ENCODE peak calls at places on chromosome 13, in five cellular contexts. One of them, this sample, is unnamed.
A peak's percentile ranks its signal among the peaks of the same experiment; 100 is the strongest.

GRCh38 chr13:102170295-102170694 is 231.6 kb downstream of the FGF14 start:
- DNase-seq in astrocyte of the cerebellum: no peak
- DNase-seq in progenitor cell of endocrine pancreas: no peak
- DNase-seq in H9: no peak
- DNase-seq in RWPE1: no peak
- DNase-seq in this sample: no peak

GRCh38 chr13:24982333-24982999 is 113.5 kb upstream of the PABPC3 start:
- DNase-seq in astrocyte of the cerebellum: no peak
- DNase-seq in progenitor cell of endocrine pancreas: no peak
- DNase-seq in H9: no peak
- DNase-seq in RWPE1: no peak
- DNase-seq in this sample: no peak

GRCh38 chr13:41505209-41505835 is 48.0 kb downstream of the RGCC start:
- DNase-seq in astrocyte of the cerebellum: peak; percentile 87
- DNase-seq in progenitor cell of endocrine pancreas: no peak
- DNase-seq in H9: no peak
- DNase-seq in RWPE1: no peak
- DNase-seq in this sample: no peak

GRCh38 chr13:23796546-23796945 is 92.7 kb downstream of the MIPEP start:
- DNase-seq in astrocyte of the cerebellum: peak; percentile 16
- DNase-seq in progenitor cell of endocrine pancreas: no peak
- DNase-seq in H9: no peak
- DNase-seq in RWPE1: no peak
- DNase-seq in this sample: no peak

GRCh38 chr13:29817604-29818378 is 32.6 kb downstream of the UBL3 start:
- DNase-seq in astrocyte of the cerebellum: no peak
- DNase-seq in progenitor cell of endocrine pancreas: no peak
- DNase-seq in H9: no peak
- DNase-seq in RWPE1: no peak
- DNase-seq in this sample: no peak

GRCh38 chr13:99335087-99335486 is 27.9 kb upstream of the GPR183 start:
- DNase-seq in astrocyte of the cerebellum: no peak
- DNase-seq in progenitor cell of endocrine pancreas: no peak
- DNase-seq in H9: no peak
- DNase-seq in RWPE1: no peak
- DNase-seq in this sample: no peak

GRCh38 chr13:109783447-109783814 is 3.0 kb downstream of the IRS2 start:
- DNase-seq in astrocyte of the cerebellum: no peak
- DNase-seq in progenitor cell of endocrine pancreas: no peak
- DNase-seq in H9: peak; percentile 74
- DNase-seq in RWPE1: no peak
- DNase-seq in this sample: no peak

GRCh38 chr13:80840313-80840976 is 499.5 kb upstream of the SPRY2 start:
- DNase-seq in astrocyte of the cerebellum: peak; percentile 57
- DNase-seq in progenitor cell of endocrine pancreas: no peak
- DNase-seq in H9: no peak
- DNase-seq in RWPE1: no peak
- DNase-seq in this sample: no peak

GRCh38 chr13:21360463-21360862 is 98.6 kb downstream of the ZDHHC20 start:
- DNase-seq in astrocyte of the cerebellum: no peak
- DNase-seq in progenitor cell of endocrine pancreas: no peak
- DNase-seq in H9: peak; percentile 7
- DNase-seq in RWPE1: no peak
- DNase-seq in this sample: no peak

GRCh38 chr13:101706651-101707050 is 254.2 kb downstream of the ITGBL1 start:
- DNase-seq in astrocyte of the cerebellum: peak; percentile 96
- DNase-seq in progenitor cell of endocrine pancreas: no peak
- DNase-seq in H9: no peak
- DNase-seq in RWPE1: peak; percentile 46
- DNase-seq in this sample: peak; percentile 99

GRCh38 chr13:91785435-91786137 is 387.2 kb downstream of the GPC5 start:
- DNase-seq in astrocyte of the cerebellum: no peak
- DNase-seq in progenitor cell of endocrine pancreas: no peak
- DNase-seq in H9: no peak
- DNase-seq in RWPE1: no peak
- DNase-seq in this sample: no peak

GRCh38 chr13:30222253-30222652 is 85.1 kb downstream of the KATNAL1 start:
- DNase-seq in astrocyte of the cerebellum: no peak
- DNase-seq in progenitor cell of endocrine pancreas: no peak
- DNase-seq in H9: no peak
- DNase-seq in RWPE1: no peak
- DNase-seq in this sample: no peak

GRCh38 chr13:20398459-20398858 is 127.2 kb downstream of the CRYL1 start:
- DNase-seq in astrocyte of the cerebellum: no peak
- DNase-seq in progenitor cell of endocrine pancreas: no peak
- DNase-seq in H9: no peak
- DNase-seq in RWPE1: no peak
- DNase-seq in this sample: no peak

GRCh38 chr13:100235311-100235901 is 146.5 kb downstream of the PCCA start:
- DNase-seq in astrocyte of the cerebellum: peak; percentile 50
- DNase-seq in progenitor cell of endocrine pancreas: no peak
- DNase-seq in H9: no peak
- DNase-seq in RWPE1: peak; percentile 53
- DNase-seq in this sample: peak; percentile 75

GRCh38 chr13:98224557-98224956 is 47.5 kb upstream of the RNF113B start:
- DNase-seq in astrocyte of the cerebellum: no peak
- DNase-seq in progenitor cell of endocrine pancreas: no peak
- DNase-seq in H9: no peak
- DNase-seq in RWPE1: no peak
- DNase-seq in this sample: no peak

GRCh38 chr13:59442946-59443345 is 720.8 kb downstream of the DIAPH3 start:
- DNase-seq in astrocyte of the cerebellum: no peak
- DNase-seq in progenitor cell of endocrine pancreas: no peak
- DNase-seq in H9: no peak
- DNase-seq in RWPE1: no peak
- DNase-seq in this sample: no peak

GRCh38 chr13:92806215-92806614 is 420.4 kb upstream of the GPC6 start:
- DNase-seq in astrocyte of the cerebellum: no peak
- DNase-seq in progenitor cell of endocrine pancreas: no peak
- DNase-seq in H9: no peak
- DNase-seq in RWPE1: no peak
- DNase-seq in this sample: peak; percentile 33

GRCh38 chr13:114104626-114105350 is 27.6 kb downstream of the RASA3 start:
- DNase-seq in astrocyte of the cerebellum: no peak
- DNase-seq in progenitor cell of endocrine pancreas: no peak
- DNase-seq in H9: no peak
- DNase-seq in RWPE1: no peak
- DNase-seq in this sample: no peak

GRCh38 chr13:73072501-73072900 is 13.7 kb downstream of the KLF5 start:
- DNase-seq in astrocyte of the cerebellum: no peak
- DNase-seq in progenitor cell of endocrine pancreas: no peak
- DNase-seq in H9: no peak
- DNase-seq in RWPE1: no peak
- DNase-seq in this sample: no peak

GRCh38 chr13:93450761-93451160 is 224.2 kb downstream of the GPC6 start:
- DNase-seq in astrocyte of the cerebellum: no peak
- DNase-seq in progenitor cell of endocrine pancreas: no peak
- DNase-seq in H9: no peak
- DNase-seq in RWPE1: no peak
- DNase-seq in this sample: no peak

GRCh38 chr13:107883561-107884175 is 331.7 kb downstream of the LIG4 start:
- DNase-seq in astrocyte of the cerebellum: peak; percentile 23
- DNase-seq in progenitor cell of endocrine pancreas: no peak
- DNase-seq in H9: no peak
- DNase-seq in RWPE1: no peak
- DNase-seq in this sample: peak; percentile 27

GRCh38 chr13:62643007-62643483 is 1227.4 kb upstream of the PCDH20 start:
- DNase-seq in astrocyte of the cerebellum: no peak
- DNase-seq in progenitor cell of endocrine pancreas: no peak
- DNase-seq in H9: no peak
- DNase-seq in RWPE1: peak; percentile 57
- DNase-seq in this sample: peak; percentile 90

GRCh38 chr13:76516013-76516412 is 370.2 kb downstream of the KCTD12 start:
- DNase-seq in astrocyte of the cerebellum: peak; percentile 68
- DNase-seq in progenitor cell of endocrine pancreas: no peak
- DNase-seq in H9: no peak
- DNase-seq in RWPE1: no peak
- DNase-seq in this sample: peak; percentile 40

GRCh38 chr13:112062619-112063308 is 4.2 kb upstream of the SOX1 start:
- DNase-seq in astrocyte of the cerebellum: no peak
- DNase-seq in progenitor cell of endocrine pancreas: peak; percentile 65
- DNase-seq in H9: peak; percentile 75
- DNase-seq in RWPE1: no peak
- DNase-seq in this sample: no peak

GRCh38 chr13:113629814-113630213 is 28.2 kb downstream of the ATP4B start:
- DNase-seq in astrocyte of the cerebellum: no peak
- DNase-seq in progenitor cell of endocrine pancreas: no peak
- DNase-seq in H9: no peak
- DNase-seq in RWPE1: no peak
- DNase-seq in this sample: no peak

GRCh38 chr13:93259527-93260080 is 33.0 kb downstream of the GPC6 start:
- DNase-seq in astrocyte of the cerebellum: no peak
- DNase-seq in progenitor cell of endocrine pancreas: no peak
- DNase-seq in H9: no peak
- DNase-seq in RWPE1: no peak
- DNase-seq in this sample: no peak

GRCh38 chr13:98843482-98843877 is 91.0 kb upstream of the SLC15A1 start:
- DNase-seq in astrocyte of the cerebellum: no peak
- DNase-seq in progenitor cell of endocrine pancreas: no peak
- DNase-seq in H9: no peak
- DNase-seq in RWPE1: no peak
- DNase-seq in this sample: no peak

GRCh38 chr13:90305796-90306195 is 1041.7 kb upstream of the MIR17HG start:
- DNase-seq in astrocyte of the cerebellum: no peak
- DNase-seq in progenitor cell of endocrine pancreas: no peak
- DNase-seq in H9: no peak
- DNase-seq in RWPE1: no peak
- DNase-seq in this sample: no peak

GRCh38 chr13:101258071-101258470 is 158.2 kb downstream of the NALCN start:
- DNase-seq in astrocyte of the cerebellum: peak; percentile 64
- DNase-seq in progenitor cell of endocrine pancreas: no peak
- DNase-seq in H9: peak; percentile 64
- DNase-seq in RWPE1: peak; percentile 44
- DNase-seq in this sample: peak; percentile 68

GRCh38 chr13:73303858-73304257 is 245.1 kb downstream of the KLF5 start:
- DNase-seq in astrocyte of the cerebellum: no peak
- DNase-seq in progenitor cell of endocrine pancreas: no peak
- DNase-seq in H9: peak; percentile 29
- DNase-seq in RWPE1: peak; percentile 48
- DNase-seq in this sample: peak; percentile 47

GRCh38 chr13:28337196-28338045 is 157.5 kb downstream of the FLT1 start:
- DNase-seq in astrocyte of the cerebellum: peak; percentile 47
- DNase-seq in progenitor cell of endocrine pancreas: no peak
- DNase-seq in H9: no peak
- DNase-seq in RWPE1: peak; percentile 15
- DNase-seq in this sample: peak; percentile 57

GRCh38 chr13:96822900-96823299 is 171.4 kb downstream of the OXGR1 start:
- DNase-seq in astrocyte of the cerebellum: no peak
- DNase-seq in progenitor cell of endocrine pancreas: no peak
- DNase-seq in H9: peak; percentile 65
- DNase-seq in RWPE1: no peak
- DNase-seq in this sample: peak; percentile 68

GRCh38 chr13:73056054-73056962 is 2.5 kb upstream of the KLF5 start:
- DNase-seq in astrocyte of the cerebellum: peak; percentile 80
- DNase-seq in progenitor cell of endocrine pancreas: no peak
- DNase-seq in H9: no peak
- DNase-seq in RWPE1: peak; percentile 76
- DNase-seq in this sample: peak; percentile 87

GRCh38 chr13:103772576-103772975 is 706.4 kb upstream of the SLC10A2 start:
- DNase-seq in astrocyte of the cerebellum: no peak
- DNase-seq in progenitor cell of endocrine pancreas: no peak
- DNase-seq in H9: no peak
- DNase-seq in RWPE1: no peak
- DNase-seq in this sample: no peak
- TF ChIP-seq CTCF in astrocyte of the cerebellum: no peak
- TF ChIP-seq CTCF in progenitor cell of endocrine pancreas: peak; percentile 17
- TF ChIP-seq CTCF in H9: peak; percentile 71
- TF ChIP-seq CTCF in RWPE1: peak; percentile 10
- TF ChIP-seq CTCF in this sample: no peak

GRCh38 chr13:47459512-47459911 is 541.6 kb downstream of the SUCLA2 start:
- DNase-seq in astrocyte of the cerebellum: no peak
- DNase-seq in progenitor cell of endocrine pancreas: no peak
- DNase-seq in H9: no peak
- DNase-seq in RWPE1: no peak
- DNase-seq in this sample: peak; percentile 17
- TF ChIP-seq CTCF in astrocyte of the cerebellum: peak; percentile 30
- TF ChIP-seq CTCF in progenitor cell of endocrine pancreas: peak; percentile 22
- TF ChIP-seq CTCF in H9: peak; percentile 62
- TF ChIP-seq CTCF in RWPE1: no peak
- TF ChIP-seq CTCF in this sample: no peak

GRCh38 chr13:64446372-64446771 is 2783.8 kb downstream of the PCDH9 start:
- DNase-seq in astrocyte of the cerebellum: no peak
- DNase-seq in progenitor cell of endocrine pancreas: no peak
- DNase-seq in H9: no peak
- DNase-seq in RWPE1: peak; percentile 1
- DNase-seq in this sample: peak; percentile 24
- TF ChIP-seq CTCF in astrocyte of the cerebellum: peak; percentile 9
- TF ChIP-seq CTCF in progenitor cell of endocrine pancreas: peak; percentile 44
- TF ChIP-seq CTCF in H9: peak; percentile 69
- TF ChIP-seq CTCF in RWPE1: peak; percentile 21
- TF ChIP-seq CTCF in this sample: peak; percentile 12

GRCh38 chr13:44971656-44972595 is 17.3 kb downstream of the NUFIP1 start:
- DNase-seq in astrocyte of the cerebellum: no peak
- DNase-seq in progenitor cell of endocrine pancreas: no peak
- DNase-seq in H9: no peak
- DNase-seq in RWPE1: no peak
- DNase-seq in this sample: no peak

GRCh38 chr13:44969858-44970484 is 19.3 kb downstream of the NUFIP1 start:
- DNase-seq in astrocyte of the cerebellum: peak; percentile 68
- DNase-seq in progenitor cell of endocrine pancreas: no peak
- DNase-seq in H9: no peak
- DNase-seq in RWPE1: peak; percentile 53
- DNase-seq in this sample: peak; percentile 66

GRCh38 chr13:44972956-44973581 is 16.2 kb downstream of the NUFIP1 start:
- DNase-seq in astrocyte of the cerebellum: peak; percentile 20
- DNase-seq in progenitor cell of endocrine pancreas: no peak
- DNase-seq in H9: no peak
- DNase-seq in RWPE1: peak; percentile 26
- DNase-seq in this sample: peak; percentile 53

GRCh38 chr13:44961997-44962396 is 27.3 kb downstream of the NUFIP1 start:
- DNase-seq in astrocyte of the cerebellum: no peak
- DNase-seq in progenitor cell of endocrine pancreas: no peak
- DNase-seq in H9: no peak
- DNase-seq in RWPE1: no peak
- DNase-seq in this sample: no peak

DNA sequence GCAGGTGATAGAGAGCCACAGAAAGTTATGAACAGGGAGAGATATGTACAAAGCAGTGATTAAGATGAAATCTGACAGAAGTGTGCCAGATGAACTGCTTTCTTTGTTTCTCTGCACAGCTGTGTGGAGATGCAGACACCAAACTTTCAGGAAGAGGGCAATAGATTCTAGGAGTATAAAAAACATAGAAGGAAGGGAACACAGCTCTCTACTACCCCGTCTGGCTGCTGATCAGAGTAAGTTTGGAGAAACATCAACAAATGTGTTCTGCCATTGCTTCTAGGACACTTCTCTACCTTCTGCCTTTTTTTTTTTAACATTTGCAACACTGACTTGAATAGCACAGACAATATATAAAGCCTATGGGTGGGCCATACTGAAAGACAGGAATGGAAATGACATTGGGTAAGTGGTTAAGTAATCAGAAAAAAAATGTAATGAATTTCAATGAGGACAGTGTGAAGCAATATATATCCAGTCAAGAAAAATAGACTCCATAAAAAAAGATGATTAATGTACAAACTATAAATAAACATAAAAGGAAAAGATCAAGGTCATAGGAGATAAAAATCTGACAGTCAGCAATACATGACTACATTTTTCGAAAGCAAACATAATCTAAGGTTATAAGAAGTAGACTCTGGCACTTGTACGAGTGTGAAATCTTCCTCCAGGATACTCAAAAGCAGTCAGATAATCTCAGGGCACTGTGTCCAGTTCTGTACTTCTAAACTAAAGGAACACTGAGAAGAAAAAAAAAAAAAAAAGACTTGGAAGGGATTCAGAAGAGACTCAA is 21.4 kb downstream of the NUFIP1 start:
- DNase-seq in astrocyte of the cerebellum: peak; percentile 18
- DNase-seq in progenitor cell of endocrine pancreas: no peak
- DNase-seq in H9: no peak
- DNase-seq in RWPE1: no peak
- DNase-seq in this sample: peak; percentile 5
- TF ChIP-seq CTCF in astrocyte of the cerebellum: peak; percentile 44
- TF ChIP-seq CTCF in progenitor cell of endocrine pancreas: no peak
- TF ChIP-seq CTCF in H9: no peak
- TF ChIP-seq CTCF in RWPE1: no peak
- TF ChIP-seq CTCF in this sample: no peak